ENCODE peak calls at places on chromosomes 1 and 21, in five cellular contexts. B, R, D, G and F are unnamed samples.

GRCh38 chr21:27476696-27477095 is 509.8 kb upstream of the ADAMTS5 start:
- DNase-seq in R (no peak), D (no peak), G (no peak), B (no peak), F (no peak)

GRCh38 chr1:240811261-240811660 is 199.3 kb upstream of the GREM2 start:
- DNase-seq in R (no peak), G (no peak), B (no peak), D (no peak), F (no peak)

GRCh38 chr1:25031966-25032667 is 102.0 kb upstream of the RUNX3 start:
- DNase-seq in G (no peak), R (peak; percentile 71), B (no peak), D (no peak), F (no peak)

GRCh38 chr1:236895665-236896387 is 100.7 kb downstream of the MTR start:
- DNase-seq in G (no peak), B (no peak), D (no peak), R (no peak), F (no peak)

GRCh38 chr21:24976238-24976637 is 631.0 kb downstream of the MRPL39 start:
- DNase-seq in G (no peak), R (no peak), B (no peak), D (no peak), F (no peak)

GRCh38 chr21:32900814-32901213 is 124.9 kb upstream of the OLIG2 start:
- DNase-seq in B (no peak), R (no peak), G (no peak), D (no peak), F (no peak)

GRCh38 chr1:110547017-110547416 is 28.0 kb upstream of the KCNA10 start:
- DNase-seq in D (no peak), B (no peak), G (no peak), R (no peak), F (no peak)

GRCh38 chr1:162138599-162139397 is 69.3 kb downstream of the NOS1AP start:
- DNase-seq in D (no peak), R (no peak), B (no peak), G (no peak), F (no peak)

GRCh38 chr1:213277036-213277435 is 226.0 kb downstream of the RPS6KC1 start:
- DNase-seq in B (no peak), G (no peak), R (no peak), D (no peak), F (no peak)

GRCh38 chr1:26237230-26237966 is 3.4 kb downstream of the CEP85 start:
- DNase-seq in B (no peak), D (peak; percentile 26), R (no peak), G (no peak), F (no peak)

GRCh38 chr1:84712288-84712874 is 22.1 kb upstream of the SSX2IP start:
- DNase-seq in D (no peak), R (no peak), G (no peak), B (no peak), F (no peak)